ENCODE peak calls at places on chromosomes 13 and 19, in eight cellular contexts. A is HCT116, N is A549, D is HepG2, M is K562, X is NB4, I is H1, B is GM12878. G is an unnamed sample.

GRCh38 chr13:98997738-98998641 is 20.1 kb upstream of the DOCK9 start:
- DNase-seq in A (no peak), N (peak), D (no peak), M (no peak), X (no peak), I (no peak), B (no peak), G (no peak)

GRCh38 chr19:35153701-35154534 is 617 bp upstream of the FXYD5 start:
- DNase-seq in A (no peak), N (peak), D (no peak), M (peak), X (peak), I (no peak), B (no peak), G (peak)

GRCh38 chr13:44259045-44260042 is 114.3 kb upstream of the SERP2 start:
- DNase-seq in A (no peak), N (no peak), D (no peak), M (peak), X (peak), I (no peak), B (peak), G (peak)

GRCh38 chr19:55486971-55487883 is 1.0 kb upstream of the SSC5D start:
- DNase-seq in A (no peak), N (peak), D (peak), M (peak), X (peak), I (no peak), B (no peak), G (peak)

GRCh38 chr13:106597190-106597589 is 29.3 kb upstream of the ARGLU1 start:
- DNase-seq in A (no peak), N (no peak), D (no peak), M (no peak), X (no peak), I (no peak), B (no peak), G (no peak)

GRCh38 chr13:98482476-98483444 is 94.1 kb downstream of the STK24 start:
- DNase-seq in A (no peak), N (no peak), D (no peak), M (no peak), X (peak), I (no peak), B (no peak), G (peak)

GRCh38 chr13:67008075-67008668 is 222.0 kb downstream of the PCDH9 start:
- DNase-seq in A (no peak), N (no peak), D (no peak), M (no peak), X (no peak), I (no peak), B (no peak), G (no peak)

GRCh38 chr13:34542321-34542720 is 399.7 kb upstream of the NBEA start:
- DNase-seq in A (no peak), N (no peak), D (no peak), M (no peak), X (no peak), I (no peak), B (no peak), G (no peak)

GRCh38 chr13:43835701-43836100 is 43.8 kb downstream of the CCDC122 start:
- DNase-seq in A (no peak), N (no peak), D (no peak), M (no peak), X (no peak), I (no peak), B (no peak), G (no peak)

GRCh38 chr13:102195566-102196462 is 206.0 kb downstream of the FGF14 start:
- DNase-seq in A (no peak), N (no peak), D (no peak), M (no peak), X (no peak), I (no peak), B (no peak), G (peak)

GRCh38 chr19:52638601-52639000 is 446 bp upstream of the ZNF83 start:
- DNase-seq in A (no peak), N (no peak), D (no peak), M (peak), X (no peak), I (no peak), B (no peak), G (no peak)

GRCh38 chr13:83499286-83499685 is 383.0 kb downstream of the SLITRK1 start:
- DNase-seq in A (no peak), N (no peak), D (no peak), M (no peak), X (no peak), I (no peak), B (no peak), G (no peak)

GRCh38 chr19:39765091-39766076 is 13.3 kb upstream of the LEUTX start:
- DNase-seq in A (peak), N (peak), D (peak), M (peak), X (peak), I (peak), B (no peak), G (peak)

GRCh38 chr13:36088001-36088400 is 43.2 kb downstream of the DCLK1 start:
- DNase-seq in A (no peak), N (no peak), D (no peak), M (no peak), X (no peak), I (no peak), B (no peak), G (no peak)

GRCh38 chr19:6219592-6220290 is 60.0 kb downstream of the MLLT1 start:
- DNase-seq in A (no peak), N (no peak), D (no peak), M (no peak), X (no peak), I (no peak), B (no peak), G (peak)

GRCh38 chr13:51396352-51396751 is 56.5 kb downstream of the INTS6 start:
- DNase-seq in A (no peak), N (no peak), D (no peak), M (no peak), X (peak), I (no peak), B (no peak), G (no peak)

GRCh38 chr19:33436360-33437345 is 63.1 kb downstream of the CEBPG start:
- DNase-seq in A (no peak), N (no peak), D (no peak), M (no peak), X (no peak), I (no peak), B (no peak), G (no peak)

GRCh38 chr13:18948012-18948663 is 233.5 kb downstream of the TUBA3C start:
- DNase-seq in A (no peak), N (no peak), D (no peak), M (no peak), X (no peak), I (no peak), B (no peak), G (no peak)

GRCh38 chr19:13825489-13826475 is 30.5 kb downstream of the ZSWIM4 start:
- DNase-seq in A (no peak), N (no peak), D (no peak), M (peak), X (peak), I (no peak), B (no peak), G (no peak)
- TF ChIP-seq MAX in A (no peak), N (no peak), D (no peak), M (no peak), X (no peak), I (no peak), B (no peak), G (no peak)

DNA sequence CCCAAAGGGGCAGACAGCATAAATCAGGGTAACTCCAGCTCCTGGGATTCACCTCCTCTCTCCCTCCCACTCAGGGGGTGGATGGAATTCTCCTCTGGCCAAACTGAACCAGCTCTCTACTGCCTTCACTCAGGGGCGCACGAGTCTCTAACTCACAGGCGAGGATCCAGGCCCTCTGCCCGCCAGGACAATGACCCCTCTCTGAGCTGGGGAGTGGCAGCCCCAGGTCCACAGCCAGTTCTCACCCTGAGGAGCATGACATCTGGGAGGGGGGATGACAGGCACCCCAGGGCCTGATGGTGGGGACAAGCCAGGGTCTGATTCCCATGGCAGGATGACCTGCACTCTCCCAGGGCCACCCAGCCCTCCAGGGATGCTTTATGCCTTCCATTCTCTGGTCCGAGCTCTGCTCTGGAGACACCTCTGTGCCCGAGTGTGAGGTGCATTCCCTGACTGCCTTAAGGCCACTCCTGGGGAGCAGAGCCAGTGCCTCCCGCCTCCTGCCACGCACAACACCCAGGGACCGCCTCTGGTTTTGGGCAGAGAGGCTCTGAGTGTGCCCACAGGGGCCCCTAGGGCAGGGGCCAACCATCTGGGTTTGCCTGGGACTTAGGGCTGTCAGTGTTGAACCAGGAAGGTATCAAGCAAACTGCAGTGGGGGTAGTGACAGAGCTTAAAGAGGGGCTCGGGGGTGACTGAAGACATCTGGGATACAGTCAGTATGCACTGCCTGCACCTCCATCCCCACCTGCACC is 66.2 kb downstream of the GNG7 start:
- DNase-seq in A (no peak), N (no peak), D (no peak), M (no peak), X (no peak), I (no peak), B (no peak), G (no peak)
- TF ChIP-seq POLR2A in A (no peak), N (no peak), D (no peak), M (no peak), X (no peak), I (no peak), B (no peak), G (no peak)

GRCh38 chr19:3880471-3881271 is at the start of gene ATCAY:
- DNase-seq in A (no peak), N (no peak), D (no peak), M (no peak), X (no peak), I (no peak), B (no peak), G (no peak)

GRCh38 chr19:3881272-3882040 is 971 bp downstream of the ATCAY start:
- DNase-seq in A (no peak), N (no peak), D (no peak), M (no peak), X (peak), I (no peak), B (no peak), G (no peak)

GRCh38 chr19:3879656-3880055 is 829 bp upstream of the ATCAY start:
- DNase-seq in A (no peak), N (no peak), D (no peak), M (no peak), X (no peak), I (no peak), B (no peak), G (no peak)

DNA sequence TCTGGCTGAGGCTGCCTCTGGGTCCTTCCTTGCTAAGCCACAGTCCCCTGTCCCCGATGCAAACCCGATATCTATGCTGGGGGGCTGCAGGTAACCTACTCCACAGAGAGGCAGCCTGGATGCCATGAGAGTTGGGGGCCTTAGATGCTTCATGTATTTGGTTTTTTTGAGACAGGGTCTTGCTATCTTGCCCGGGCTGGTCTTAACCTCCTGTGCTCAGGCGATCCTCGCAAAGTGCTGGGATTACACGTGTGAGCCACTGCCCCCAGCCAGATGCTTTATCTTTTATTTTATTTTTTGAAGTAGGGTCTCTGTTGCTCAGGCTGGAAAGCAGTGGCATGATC is 1.5 kb downstream of the ATCAY start:
- DNase-seq in A (no peak), N (no peak), D (no peak), M (no peak), X (no peak), I (no peak), B (no peak), G (no peak)
- H3K4me3 ChIP-seq in A (no peak), N (no peak), D (no peak), M (no peak), X (no peak), I (peak), B (no peak), G (no peak)

GRCh38 chr19:10615429-10616023 is 9.8 kb upstream of the SLC44A2 start:
- DNase-seq in A (no peak), N (no peak), D (no peak), M (no peak), X (no peak), I (no peak), B (no peak), G (no peak)

GRCh38 chr19:10611907-10612306 is 13.4 kb upstream of the SLC44A2 start:
- DNase-seq in A (no peak), N (no peak), D (no peak), M (no peak), X (no peak), I (no peak), B (no peak), G (no peak)

GRCh38 chr19:10617409-10618121 is 7.8 kb upstream of the SLC44A2 start:
- DNase-seq in A (no peak), N (no peak), D (no peak), M (peak), X (no peak), I (no peak), B (no peak), G (no peak)

GRCh38 chr19:10612515-10613119 is 12.7 kb upstream of the SLC44A2 start:
- DNase-seq in A (no peak), N (no peak), D (no peak), M (no peak), X (no peak), I (no peak), B (no peak), G (no peak)
- TF ChIP-seq MAX in A (no peak), N (no peak), D (no peak), M (no peak), X (no peak), I (no peak), B (no peak), G (no peak)

GRCh38 chr19:506404-507285 is 652 bp upstream of the TPGS1 start:
- DNase-seq in A (peak), N (peak), D (peak), M (peak), X (peak), I (peak), B (peak), G (peak)

GRCh38 chr19:508204-509150 is 1.2 kb downstream of the TPGS1 start:
- DNase-seq in A (no peak), N (no peak), D (no peak), M (peak), X (no peak), I (no peak), B (no peak), G (no peak)

GRCh38 chr19:510606-511100 is 3.4 kb downstream of the TPGS1 start:
- DNase-seq in A (peak), N (peak), D (peak), M (peak), X (peak), I (peak), B (peak), G (peak)

GRCh38 chr19:504634-505033 is 2.7 kb upstream of the TPGS1 start:
- DNase-seq in A (no peak), N (no peak), D (no peak), M (no peak), X (no peak), I (no peak), B (no peak), G (no peak)

GRCh38 chr19:507286-508203 is at the start of gene TPGS1:
- DNase-seq in A (peak), N (no peak), D (peak), M (peak), X (peak), I (no peak), B (no peak), G (no peak)
- TF ChIP-seq POLR2A in A (peak), N (peak), D (peak), M (peak), X (no peak), I (no peak), B (peak), G (peak)

DNA sequence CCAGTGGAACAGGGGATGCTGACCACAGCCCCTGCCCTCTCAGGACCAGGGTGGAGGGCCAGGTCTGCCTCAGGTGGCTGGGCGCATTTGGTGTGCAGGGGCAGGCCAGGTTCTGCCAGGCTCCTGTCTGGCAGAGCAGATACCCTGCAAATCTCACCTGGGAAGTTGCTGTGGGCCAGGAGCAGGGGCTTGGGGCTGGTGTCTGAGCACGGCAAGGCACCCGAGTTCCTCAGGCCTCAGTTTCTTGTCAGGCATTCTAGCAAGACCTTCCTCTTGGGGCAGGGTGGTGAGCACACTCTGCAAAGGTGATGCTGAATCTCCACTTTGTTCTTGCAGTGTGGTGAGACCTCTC is 1.1 kb downstream of the CRTC1 start:
- DNase-seq in A (no peak), N (no peak), D (no peak), M (no peak), X (no peak), I (no peak), B (no peak), G (no peak)
- H3K4me3 ChIP-seq in A (peak), N (peak), D (peak), M (no peak), X (no peak), I (no peak), B (peak), G (no peak)

DNA sequence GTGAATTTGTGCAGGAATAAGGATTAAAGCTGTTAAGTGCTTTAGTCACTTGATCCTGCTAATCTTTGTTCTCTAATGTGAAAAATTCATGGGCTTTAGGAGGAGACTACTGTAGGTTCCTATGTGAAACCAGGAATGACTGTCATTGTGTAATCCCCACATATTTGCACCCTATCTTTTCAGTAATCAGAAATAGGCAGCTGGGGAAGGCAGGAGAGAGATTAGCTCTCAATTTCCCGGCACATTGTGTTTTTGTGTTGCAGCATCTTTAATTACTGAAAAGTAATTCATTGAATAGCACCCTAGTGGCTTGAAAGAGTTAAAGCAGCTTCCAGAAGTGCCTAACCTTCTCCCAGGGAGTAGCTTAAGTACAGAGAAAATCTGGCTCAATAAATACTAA is 282.9 kb downstream of the OLFM4 start:
- DNase-seq in A (no peak), N (no peak), D (no peak), M (no peak), X (no peak), I (no peak), B (no peak), G (no peak)
- TF ChIP-seq MAX in A (no peak), N (no peak), D (no peak), M (no peak), X (no peak), I (no peak), B (no peak), G (no peak)

G was measured in endothelial cell of umbilical vein.